ENCODE peak calls at places on chromosome 7, in four cellular contexts. O, M, Z and S are unnamed samples.

GRCh38 chr7:30304177-30304884 is 19.9 kb downstream of the ZNRF2 start:
- DNase-seq in O (peak; percentile 37), M (no peak), Z (no peak), S (no peak)

GRCh38 chr7:119377-120163 is 72.8 kb upstream of the FAM20C start:
- DNase-seq in O (no peak), M (no peak), Z (no peak), S (no peak)

GRCh38 chr7:32583791-32584190 is 88.5 kb downstream of the AVL9 start:
- DNase-seq in O (no peak), M (no peak), Z (no peak), S (peak; percentile 87)

GRCh38 chr7:102275123-102275703 is 11.5 kb upstream of the SH2B2 start:
- DNase-seq in O (no peak), M (no peak), Z (no peak), S (no peak)

GRCh38 chr7:151058766-151059361 is 525 bp upstream of the SLC4A2 start:
- DNase-seq in O (no peak), M (no peak), Z (no peak), S (no peak)

GRCh38 chr7:129252133-129252532 is 27.3 kb downstream of the AHCYL2 start:
- DNase-seq in O (no peak), M (no peak), Z (no peak), S (no peak)

GRCh38 chr7:158533386-158534133 is 54.1 kb downstream of the PTPRN2 start:
- DNase-seq in O (no peak), M (no peak), Z (no peak), S (no peak)

GRCh38 chr7:84546403-84546802 is 351.8 kb upstream of the SEMA3A start:
- DNase-seq in O (peak; percentile 12), M (no peak), Z (no peak), S (no peak)

GRCh38 chr7:83077328-83077727 is 85.4 kb downstream of the PCLO start:
- DNase-seq in O (no peak), M (no peak), Z (no peak), S (no peak)

GRCh38 chr7:114356133-114356532 is 58.5 kb upstream of the FOXP2 start:
- DNase-seq in O (no peak), M (no peak), Z (no peak), S (peak; percentile 40)

GRCh38 chr7:114358911-114359310 is 55.7 kb upstream of the FOXP2 start:
- DNase-seq in O (no peak), M (no peak), Z (no peak), S (no peak)

GRCh38 chr7:114354306-114354705 is 60.3 kb upstream of the FOXP2 start:
- DNase-seq in O (no peak), M (no peak), Z (no peak), S (no peak)
- TF ChIP-seq MXI1 in O (no peak), M (no peak), Z (no peak), S (no peak)

GRCh38 chr7:70790215-70791073 is 341.5 kb upstream of the GALNT17 start:
- DNase-seq in O (no peak), M (no peak), Z (peak; percentile 20), S (no peak)

GRCh38 chr7:70787772-70788171 is 344.2 kb upstream of the GALNT17 start:
- DNase-seq in O (no peak), M (no peak), Z (no peak), S (no peak)

GRCh38 chr7:70787275-70787674 is 344.7 kb upstream of the GALNT17 start:
- DNase-seq in O (no peak), M (no peak), Z (no peak), S (no peak)

GRCh38 chr7:70789481-70790214 is 342.3 kb upstream of the GALNT17 start:
- DNase-seq in O (no peak), M (no peak), Z (no peak), S (no peak)

DNA sequence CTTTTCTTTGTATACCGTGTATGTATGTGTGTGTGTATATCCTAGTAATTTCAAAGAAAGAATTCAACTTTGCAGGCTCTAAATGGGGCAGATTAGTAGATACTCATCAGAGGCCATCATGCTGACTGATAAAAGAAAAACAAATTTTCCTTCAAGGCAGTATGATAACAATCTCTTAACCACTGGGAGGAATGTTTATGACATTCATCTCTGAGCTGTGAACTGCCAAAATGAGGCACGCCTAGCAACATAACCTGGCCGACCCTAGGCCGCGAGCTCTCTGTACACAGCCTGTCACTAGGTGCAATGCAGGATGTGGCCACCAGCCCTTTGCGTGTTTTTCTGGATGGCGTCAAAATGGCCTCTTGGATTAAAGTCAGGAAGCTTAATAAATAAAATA is 343.7 kb upstream of the GALNT17 start:
- DNase-seq in O (no peak), M (no peak), Z (peak; percentile 68), S (no peak)
- TF ChIP-seq BHLHE40 in O (no peak), M (no peak), Z (no peak), S (no peak)

GRCh38 chr7:149808311-149808710 is 29.9 kb upstream of the ZNF862 start:
- DNase-seq in O (no peak), M (no peak), Z (no peak), S (no peak)

GRCh38 chr7:149811831-149812490 is 26.2 kb upstream of the ZNF862 start:
- DNase-seq in O (no peak), M (no peak), Z (no peak), S (no peak)

GRCh38 chr7:149811221-149811620 is 27.0 kb upstream of the ZNF862 start:
- DNase-seq in O (no peak), M (no peak), Z (peak; percentile 56), S (peak; percentile 7)

GRCh38 chr7:149806726-149807125 is 31.4 kb upstream of the ZNF862 start:
- DNase-seq in O (no peak), M (no peak), Z (no peak), S (no peak)

DNA sequence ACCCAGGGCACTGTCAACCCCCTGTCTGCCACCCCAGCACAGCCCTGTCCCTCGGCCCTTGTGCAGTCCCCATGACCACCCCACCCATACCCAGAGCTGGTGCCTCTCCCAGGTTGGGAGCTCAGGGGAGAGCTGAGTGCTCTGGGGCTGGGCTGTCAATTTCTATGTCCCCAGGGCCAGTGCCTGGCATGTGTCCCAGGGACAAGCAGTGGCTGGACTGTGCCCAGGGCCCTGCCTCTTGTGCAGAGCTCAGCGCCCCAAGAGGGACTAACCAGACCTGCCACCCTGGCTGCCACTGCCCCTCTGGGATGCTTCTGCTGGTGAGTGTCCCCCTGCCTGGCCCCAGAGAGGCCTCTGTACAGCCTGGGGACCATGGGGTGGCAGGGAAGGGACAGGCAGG is 29.0 kb upstream of the ZNF862 start:
- DNase-seq in O (no peak), M (no peak), Z (no peak), S (no peak)
- TF ChIP-seq MXI1 in O (no peak), M (no peak), Z (no peak), S (no peak)

GRCh38 chr7:45189151-45189970 is 31.8 kb downstream of the RAMP3 start:
- DNase-seq in O (no peak), M (no peak), Z (no peak), S (no peak)

GRCh38 chr7:45190406-45191165 is 33.0 kb downstream of the RAMP3 start:
- DNase-seq in O (no peak), M (no peak), Z (no peak), S (no peak)

GRCh38 chr7:45187946-45188411 is 30.4 kb downstream of the RAMP3 start:
- DNase-seq in O (no peak), M (no peak), Z (no peak), S (no peak)

GRCh38 chr7:45187089-45187945 is 29.7 kb downstream of the RAMP3 start:
- DNase-seq in O (no peak), M (no peak), Z (no peak), S (no peak)

DNA sequence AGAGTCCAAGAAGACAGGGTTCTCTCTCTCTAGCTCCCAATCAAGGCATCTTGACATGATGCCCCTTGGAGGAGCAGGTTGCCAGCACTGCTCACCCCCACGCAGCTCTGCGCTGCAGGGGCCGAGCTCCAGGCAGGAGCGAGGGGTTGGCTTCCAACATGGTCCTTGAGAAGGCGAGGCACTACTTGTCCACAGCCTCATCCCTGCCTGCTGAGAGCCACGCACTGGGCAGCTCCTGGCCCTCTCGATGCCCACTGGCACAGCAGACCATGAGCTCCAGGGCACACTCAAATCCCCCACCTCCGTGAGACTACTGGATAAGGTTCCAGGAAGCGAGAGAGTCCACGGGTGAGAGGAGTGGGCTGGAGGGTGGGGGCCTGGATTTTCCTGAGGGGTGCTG is 31.1 kb downstream of the RAMP3 start:
- DNase-seq in O (no peak), M (no peak), Z (no peak), S (no peak)
- TF ChIP-seq BHLHE40 in O (no peak), M (no peak), Z (no peak), S (no peak)